ENCODE peak calls at places on chromosomes 3 and 15, in seven cellular contexts. One of them, this sample, is unnamed.
A peak's percentile ranks its signal among the peaks of the same experiment; 100 is the strongest.

GRCh38 chr3:176293277-176293676 is 904.0 kb downstream of the TBL1XR1 start:
- DNase-seq in psoas muscle: no peak
- DNase-seq in A549: no peak
- DNase-seq in breast epithelium: no peak
- DNase-seq in coronary artery: no peak
- DNase-seq in right atrium auricular region: no peak
- DNase-seq in IMR-90: no peak
- DNase-seq in this sample: no peak

GRCh38 chr15:65782096-65782495 is 10.0 kb downstream of the DENND4A start:
- DNase-seq in psoas muscle: no peak
- DNase-seq in coronary artery: no peak
- DNase-seq in breast epithelium: no peak
- DNase-seq in IMR-90: no peak
- DNase-seq in A549: no peak
- DNase-seq in right atrium auricular region: no peak
- DNase-seq in this sample: no peak

GRCh38 chr15:82098674-82099073 is 52.9 kb upstream of the MEX3B start:
- DNase-seq in breast epithelium: no peak
- DNase-seq in A549: no peak
- DNase-seq in IMR-90: no peak
- DNase-seq in psoas muscle: no peak
- DNase-seq in right atrium auricular region: no peak
- DNase-seq in coronary artery: no peak
- DNase-seq in this sample: no peak

GRCh38 chr3:160340351-160340750 is 58.7 kb downstream of the IFT80 start:
- DNase-seq in IMR-90: no peak
- DNase-seq in A549: no peak
- DNase-seq in right atrium auricular region: no peak
- DNase-seq in coronary artery: no peak
- DNase-seq in breast epithelium: no peak
- DNase-seq in psoas muscle: no peak
- DNase-seq in this sample: no peak

GRCh38 chr15:89406218-89406716 is 71.6 kb upstream of the POLG start:
- DNase-seq in psoas muscle: no peak
- DNase-seq in right atrium auricular region: no peak
- DNase-seq in A549: no peak
- DNase-seq in coronary artery: no peak
- DNase-seq in IMR-90: no peak
- DNase-seq in breast epithelium: no peak
- DNase-seq in this sample: no peak

GRCh38 chr15:88918738-88919137 is 5.6 kb upstream of the MFGE8 start:
- DNase-seq in coronary artery: peak; percentile 93
- DNase-seq in A549: peak; percentile 77
- DNase-seq in IMR-90: peak; percentile 99
- DNase-seq in right atrium auricular region: peak; percentile 91
- DNase-seq in breast epithelium: peak; percentile 80
- DNase-seq in psoas muscle: peak; percentile 83
- DNase-seq in this sample: no peak

GRCh38 chr3:40096561-40097506 is 212.7 kb upstream of the EIF1B start:
- DNase-seq in IMR-90: no peak
- DNase-seq in coronary artery: no peak
- DNase-seq in right atrium auricular region: no peak
- DNase-seq in A549: no peak
- DNase-seq in psoas muscle: no peak
- DNase-seq in breast epithelium: peak; percentile 52
- DNase-seq in this sample: no peak

GRCh38 chr15:70036585-70037343 is 61.0 kb downstream of the TLE3 start:
- DNase-seq in breast epithelium: no peak
- DNase-seq in IMR-90: no peak
- DNase-seq in coronary artery: no peak
- DNase-seq in right atrium auricular region: no peak
- DNase-seq in A549: no peak
- DNase-seq in psoas muscle: no peak
- DNase-seq in this sample: no peak

GRCh38 chr15:70249616-70250015 is 151.9 kb upstream of the TLE3 start:
- DNase-seq in IMR-90: no peak
- DNase-seq in coronary artery: no peak
- DNase-seq in right atrium auricular region: no peak
- DNase-seq in breast epithelium: no peak
- DNase-seq in A549: no peak
- DNase-seq in psoas muscle: no peak
- DNase-seq in this sample: no peak

GRCh38 chr3:81173514-81173913 is 587.9 kb downstream of the GBE1 start:
- DNase-seq in right atrium auricular region: no peak
- DNase-seq in coronary artery: no peak
- DNase-seq in breast epithelium: no peak
- DNase-seq in IMR-90: no peak
- DNase-seq in A549: peak; percentile 5
- DNase-seq in psoas muscle: no peak
- DNase-seq in this sample: no peak

GRCh38 chr3:9622438-9622837 is 26.9 kb upstream of the MTMR14 start:
- DNase-seq in coronary artery: no peak
- DNase-seq in A549: no peak
- DNase-seq in right atrium auricular region: no peak
- DNase-seq in psoas muscle: no peak
- DNase-seq in breast epithelium: no peak
- DNase-seq in IMR-90: no peak
- DNase-seq in this sample: peak; percentile 28

GRCh38 chr3:1195922-1196321 is 103.1 kb downstream of the CNTN6 start:
- DNase-seq in right atrium auricular region: no peak
- DNase-seq in A549: no peak
- DNase-seq in breast epithelium: peak; percentile 23
- DNase-seq in IMR-90: peak; percentile 68
- DNase-seq in coronary artery: no peak
- DNase-seq in psoas muscle: no peak
- DNase-seq in this sample: no peak

GRCh38 chr3:127565711-127566110 is 24.8 kb downstream of the TPRA1 start:
- DNase-seq in IMR-90: no peak
- DNase-seq in psoas muscle: no peak
- DNase-seq in right atrium auricular region: no peak
- DNase-seq in coronary artery: no peak
- DNase-seq in A549: no peak
- DNase-seq in breast epithelium: no peak
- DNase-seq in this sample: no peak

GRCh38 chr3:46712191-46713047 is 5.2 kb downstream of the PRSS50 start:
- DNase-seq in coronary artery: peak; percentile 64
- DNase-seq in A549: no peak
- DNase-seq in right atrium auricular region: no peak
- DNase-seq in breast epithelium: no peak
- DNase-seq in IMR-90: no peak
- DNase-seq in psoas muscle: no peak
- DNase-seq in this sample: no peak

GRCh38 chr3:61858054-61858453 is 296.7 kb downstream of the PTPRG start:
- DNase-seq in right atrium auricular region: no peak
- DNase-seq in psoas muscle: no peak
- DNase-seq in coronary artery: no peak
- DNase-seq in IMR-90: peak; percentile 56
- DNase-seq in breast epithelium: no peak
- DNase-seq in A549: no peak
- DNase-seq in this sample: no peak

GRCh38 chr3:12903881-12904280 is 62.5 kb upstream of the RPL32 start:
- DNase-seq in psoas muscle: no peak
- DNase-seq in breast epithelium: no peak
- DNase-seq in coronary artery: no peak
- DNase-seq in right atrium auricular region: no peak
- DNase-seq in A549: no peak
- DNase-seq in IMR-90: no peak
- DNase-seq in this sample: no peak

GRCh38 chr3:119357190-119357589 is 63.0 kb downstream of the ARHGAP31 start:
- DNase-seq in psoas muscle: no peak
- DNase-seq in coronary artery: no peak
- DNase-seq in breast epithelium: no peak
- DNase-seq in A549: no peak
- DNase-seq in right atrium auricular region: no peak
- DNase-seq in IMR-90: no peak
- DNase-seq in this sample: no peak

GRCh38 chr15:67979281-67979680 is 74.8 kb upstream of the PIAS1 start:
- DNase-seq in breast epithelium: no peak
- DNase-seq in A549: no peak
- DNase-seq in right atrium auricular region: no peak
- DNase-seq in coronary artery: no peak
- DNase-seq in psoas muscle: no peak
- DNase-seq in IMR-90: no peak
- DNase-seq in this sample: no peak

GRCh38 chr3:105904683-105905320 is 36.0 kb upstream of the CBLB start:
- DNase-seq in A549: no peak
- DNase-seq in psoas muscle: no peak
- DNase-seq in coronary artery: no peak
- DNase-seq in IMR-90: peak; percentile 23
- DNase-seq in breast epithelium: no peak
- DNase-seq in right atrium auricular region: no peak
- DNase-seq in this sample: no peak

DNA sequence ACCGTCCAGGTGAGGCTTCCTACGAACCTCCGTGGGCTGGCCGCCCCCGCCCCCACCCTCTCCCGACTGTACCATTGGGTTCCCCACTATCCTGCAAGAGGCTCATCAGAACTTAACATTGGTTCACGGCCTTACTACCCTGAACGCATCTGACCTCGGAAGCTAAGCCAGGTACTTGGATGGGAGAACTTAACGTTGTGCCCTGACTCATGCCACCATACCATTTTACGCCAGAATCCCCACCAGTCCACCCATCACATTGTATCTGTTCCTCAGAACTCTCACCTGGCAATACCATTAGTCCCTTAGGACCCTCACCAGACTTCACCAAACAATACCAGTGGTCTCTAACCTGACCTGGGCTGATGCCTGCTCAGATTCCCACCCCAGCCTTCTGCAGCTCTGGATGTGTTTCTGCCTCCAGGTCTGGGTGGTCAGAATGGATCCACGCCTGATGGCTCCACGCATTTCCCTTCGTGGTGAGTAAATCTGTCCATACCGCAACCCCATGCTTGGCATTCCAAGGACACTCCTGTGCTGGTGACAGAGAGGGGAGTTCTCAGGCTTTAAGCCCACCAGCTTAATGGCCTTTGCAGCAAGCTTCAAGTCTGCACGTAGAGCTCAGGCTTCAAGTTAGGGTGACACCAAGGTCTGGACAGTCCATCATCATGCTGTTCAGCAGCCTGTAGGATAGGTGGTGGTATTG is 562 bp downstream of the TCTA start:
- DNase-seq in coronary artery: no peak
- DNase-seq in psoas muscle: no peak
- DNase-seq in IMR-90: no peak
- DNase-seq in A549: no peak
- DNase-seq in right atrium auricular region: no peak
- DNase-seq in breast epithelium: no peak
- DNase-seq in this sample: no peak
- TF ChIP-seq CTCF in coronary artery: no peak
- TF ChIP-seq CTCF in psoas muscle: no peak
- TF ChIP-seq CTCF in IMR-90: no peak
- TF ChIP-seq CTCF in A549: no peak
- TF ChIP-seq CTCF in right atrium auricular region: no peak
- TF ChIP-seq CTCF in breast epithelium: no peak
- TF ChIP-seq CTCF in this sample: no peak

GRCh38 chr15:40108855-40109735 is at the start of gene BMF:
- DNase-seq in right atrium auricular region: peak; percentile 100
- DNase-seq in IMR-90: peak; percentile 99
- DNase-seq in A549: peak; percentile 96
- DNase-seq in coronary artery: peak; percentile 99
- DNase-seq in psoas muscle: peak; percentile 100
- DNase-seq in breast epithelium: peak; percentile 99
- DNase-seq in this sample: peak; percentile 98
- TF ChIP-seq CTCF in right atrium auricular region: peak; percentile 50
- TF ChIP-seq CTCF in IMR-90: peak; percentile 40
- TF ChIP-seq CTCF in A549: peak; percentile 40
- TF ChIP-seq CTCF in coronary artery: no peak
- TF ChIP-seq CTCF in psoas muscle: no peak
- TF ChIP-seq CTCF in breast epithelium: no peak
- TF ChIP-seq CTCF in this sample: no peak

GRCh38 chr3:194574639-194575483 is 58.4 kb downstream of the TMEM44 start:
- DNase-seq in A549: no peak
- DNase-seq in psoas muscle: no peak
- DNase-seq in coronary artery: no peak
- DNase-seq in right atrium auricular region: peak; percentile 72
- DNase-seq in IMR-90: peak; percentile 83
- DNase-seq in breast epithelium: no peak
- DNase-seq in this sample: no peak

GRCh38 chr3:194573680-194574437 is 59.4 kb downstream of the TMEM44 start:
- DNase-seq in IMR-90: peak; percentile 68
- DNase-seq in right atrium auricular region: no peak
- DNase-seq in A549: peak; percentile 39
- DNase-seq in coronary artery: no peak
- DNase-seq in breast epithelium: no peak
- DNase-seq in psoas muscle: peak; percentile 26
- DNase-seq in this sample: no peak

GRCh38 chr3:194577985-194578905 is 55.0 kb downstream of the TMEM44 start:
- DNase-seq in IMR-90: peak; percentile 96
- DNase-seq in A549: peak; percentile 83
- DNase-seq in psoas muscle: peak; percentile 60
- DNase-seq in breast epithelium: no peak
- DNase-seq in coronary artery: peak; percentile 92
- DNase-seq in right atrium auricular region: peak; percentile 93
- DNase-seq in this sample: no peak

GRCh38 chr3:194572944-194573491 is 60.2 kb downstream of the TMEM44 start:
- DNase-seq in A549: no peak
- DNase-seq in breast epithelium: no peak
- DNase-seq in psoas muscle: no peak
- DNase-seq in right atrium auricular region: no peak
- DNase-seq in IMR-90: peak; percentile 72
- DNase-seq in coronary artery: no peak
- DNase-seq in this sample: no peak

GRCh38 chr3:194575484-194576210 is 57.6 kb downstream of the TMEM44 start:
- DNase-seq in coronary artery: no peak
- DNase-seq in IMR-90: peak; percentile 64
- DNase-seq in psoas muscle: peak; percentile 49
- DNase-seq in right atrium auricular region: peak; percentile 86
- DNase-seq in breast epithelium: no peak
- DNase-seq in A549: peak; percentile 68
- DNase-seq in this sample: no peak
- TF ChIP-seq CTCF in coronary artery: no peak
- TF ChIP-seq CTCF in IMR-90: peak; percentile 23
- TF ChIP-seq CTCF in psoas muscle: no peak
- TF ChIP-seq CTCF in right atrium auricular region: no peak
- TF ChIP-seq CTCF in breast epithelium: no peak
- TF ChIP-seq CTCF in A549: no peak
- TF ChIP-seq CTCF in this sample: no peak

DNA sequence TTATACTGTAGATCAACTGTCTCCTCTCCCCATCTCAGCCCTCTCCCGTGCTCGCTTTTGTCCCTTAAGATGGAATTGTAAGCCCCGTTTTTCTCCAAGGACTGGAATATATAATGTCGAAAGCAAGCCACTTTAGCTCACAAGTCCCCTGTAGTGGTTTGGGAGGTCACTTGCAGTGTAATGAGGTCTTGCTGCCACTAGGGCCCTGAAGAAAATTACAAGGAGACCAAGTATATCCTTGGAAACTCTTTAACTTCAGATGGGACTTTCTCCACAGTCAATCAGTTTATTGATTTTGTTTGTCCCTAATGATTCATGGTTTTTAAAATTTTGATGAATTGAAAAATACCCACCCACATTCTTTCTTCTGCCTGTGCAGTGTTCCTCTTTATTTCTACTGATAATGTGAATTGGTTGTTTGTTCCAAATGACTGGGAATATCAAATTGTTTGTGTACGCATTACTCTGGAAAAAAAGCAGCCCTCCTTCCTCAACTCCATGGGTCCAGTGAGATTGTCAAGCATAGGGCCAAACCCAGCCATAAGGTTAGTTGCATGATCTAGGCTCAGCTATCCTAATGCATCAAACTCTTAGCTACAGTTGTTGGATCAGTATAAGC is 294.8 kb downstream of the MCTP2 start:
- DNase-seq in breast epithelium: no peak
- DNase-seq in A549: peak; percentile 13
- DNase-seq in right atrium auricular region: no peak
- DNase-seq in IMR-90: no peak
- DNase-seq in coronary artery: no peak
- DNase-seq in psoas muscle: no peak
- DNase-seq in this sample: no peak
- TF ChIP-seq CTCF in breast epithelium: no peak
- TF ChIP-seq CTCF in A549: no peak
- TF ChIP-seq CTCF in right atrium auricular region: peak; percentile 37
- TF ChIP-seq CTCF in IMR-90: no peak
- TF ChIP-seq CTCF in coronary artery: no peak
- TF ChIP-seq CTCF in psoas muscle: no peak
- TF ChIP-seq CTCF in this sample: peak; percentile 73